ENCODE peak calls at places on chromosome 13, in nine cellular contexts. I is AG04450, J is progenitor cell of endocrine pancreas, X is T-helper 17 cell, R is GM04503, G is colonic mucosa, O is nephron progenitor cell, S is cardiac muscle cell, N is NCI-H345. Z is an unnamed sample.
A peak's percentile ranks its signal among the peaks of the same experiment; 100 is the strongest.

GRCh38 chr13:113643593-113643992 is 14.4 kb downstream of the ATP4B start:
- DNase-seq in I (no peak), J (no peak), X (no peak), R (no peak), G (no peak), O (no peak), S (no peak), N (no peak), Z (no peak)

GRCh38 chr13:22161871-22162270 is 491.0 kb downstream of the FGF9 start:
- DNase-seq in I (no peak), J (no peak), X (no peak), R (no peak), G (no peak), O (no peak), S (no peak), N (no peak), Z (no peak)

GRCh38 chr13:28408235-28408848 is 86.6 kb downstream of the FLT1 start:
- DNase-seq in I (no peak), J (no peak), X (no peak), R (no peak), G (peak; percentile 21), O (peak; percentile 21), S (peak; percentile 68), N (no peak), Z (no peak)

GRCh38 chr13:39612023-39612637 is 9.1 kb upstream of the LHFPL6 start:
- DNase-seq in I (peak; percentile 43), J (peak; percentile 42), X (peak; percentile 37), R (no peak), G (peak; percentile 77), O (peak; percentile 76), S (peak; percentile 84), N (peak; percentile 69), Z (no peak)

GRCh38 chr13:97225533-97225932 is 3.4 kb downstream of the MBNL2 start:
- DNase-seq in I (no peak), J (no peak), X (no peak), R (no peak), G (no peak), O (no peak), S (no peak), N (no peak), Z (no peak)

GRCh38 chr13:102097708-102098107 is 304.1 kb downstream of the FGF14 start:
- DNase-seq in I (no peak), J (no peak), X (no peak), R (no peak), G (no peak), O (peak; percentile 8), S (no peak), N (peak; percentile 90), Z (no peak)

GRCh38 chr13:66492479-66492878 is 737.7 kb downstream of the PCDH9 start:
- DNase-seq in I (no peak), J (no peak), X (no peak), R (no peak), G (no peak), O (no peak), S (no peak), N (peak; percentile 20), Z (no peak)

GRCh38 chr13:47499358-47500150 is 501.5 kb downstream of the SUCLA2 start:
- DNase-seq in I (peak; percentile 63), J (no peak), X (no peak), R (peak; percentile 65), G (no peak), O (no peak), S (peak; percentile 71), N (peak; percentile 5), Z (peak; percentile 53)

GRCh38 chr13:66532146-66532545 is 698.0 kb downstream of the PCDH9 start:
- DNase-seq in I (peak; percentile 62), J (no peak), X (no peak), R (no peak), G (no peak), O (no peak), S (peak; percentile 30), N (no peak), Z (no peak)

GRCh38 chr13:80527400-80527799 is 186.5 kb upstream of the SPRY2 start:
- DNase-seq in I (no peak), J (no peak), X (no peak), R (no peak), G (no peak), O (no peak), S (no peak), N (no peak), Z (no peak)

GRCh38 chr13:46369506-46370268 is 17.4 kb downstream of the RUBCNL start:
- DNase-seq in I (peak; percentile 43), J (no peak), X (no peak), R (peak; percentile 82), G (no peak), O (no peak), S (peak; percentile 59), N (no peak), Z (peak; percentile 85)

GRCh38 chr13:47680752-47681151 is 320.3 kb downstream of the SUCLA2 start:
- DNase-seq in I (no peak), J (no peak), X (no peak), R (peak; percentile 30), G (no peak), O (no peak), S (peak; percentile 46), N (no peak), Z (no peak)

GRCh38 chr13:106851251-106851650 is 283.3 kb upstream of the ARGLU1 start:
- DNase-seq in I (no peak), J (no peak), X (no peak), R (no peak), G (no peak), O (no peak), S (no peak), N (no peak), Z (no peak)